ENCODE peak calls at places on chromosome 14, in four cellular contexts. One of them, this sample, is unnamed. For H3K27me3 and H3K9me3, the result is how much of the 10 kb centered on the place peaks cover.

GRCh38 chr14:92850492-92850891 is 56.4 kb downstream of the GOLGA5 start:
- DNase-seq in CD8-positive, alpha-beta memory T cell: no peak
- DNase-seq in thoracic aorta: no peak
- DNase-seq in NT2/D1: no peak
- DNase-seq in this sample: no peak

GRCh38 chr14:72553161-72553560 is 340.7 kb downstream of the DPF3 start:
- DNase-seq in CD8-positive, alpha-beta memory T cell: no peak
- DNase-seq in thoracic aorta: no peak
- DNase-seq in NT2/D1: no peak
- DNase-seq in this sample: no peak

GRCh38 chr14:94612174-94612573 is at the start of gene SERPINA3:
- DNase-seq in CD8-positive, alpha-beta memory T cell: no peak
- DNase-seq in thoracic aorta: no peak
- DNase-seq in NT2/D1: no peak
- DNase-seq in this sample: no peak

GRCh38 chr14:93725002-93725582 is 63.2 kb downstream of the PRIMA1 start:
- DNase-seq in CD8-positive, alpha-beta memory T cell: no peak
- DNase-seq in thoracic aorta: no peak
- DNase-seq in NT2/D1: no peak
- DNase-seq in this sample: no peak

GRCh38 chr14:21032326-21033154 is 2.1 kb downstream of the RNASE13 start:
- DNase-seq in CD8-positive, alpha-beta memory T cell: no peak
- DNase-seq in thoracic aorta: no peak
- DNase-seq in NT2/D1: no peak
- DNase-seq in this sample: no peak

GRCh38 chr14:91778217-91778616 is 46.3 kb upstream of the CATSPERB start:
- DNase-seq in CD8-positive, alpha-beta memory T cell: no peak
- DNase-seq in thoracic aorta: no peak
- DNase-seq in NT2/D1: no peak
- DNase-seq in this sample: no peak

GRCh38 chr14:68424443-68425172 is 368.3 kb downstream of the ZFP36L1 start:
- DNase-seq in CD8-positive, alpha-beta memory T cell: no peak
- DNase-seq in thoracic aorta: no peak
- DNase-seq in NT2/D1: peak
- DNase-seq in this sample: no peak

GRCh38 chr14:75658957-75659356 is 1.7 kb downstream of the ERG28 start:
- DNase-seq in CD8-positive, alpha-beta memory T cell: no peak
- DNase-seq in thoracic aorta: no peak
- DNase-seq in NT2/D1: no peak
- DNase-seq in this sample: no peak

GRCh38 chr14:75514673-75515630 is 7.3 kb upstream of the BATF start:
- DNase-seq in CD8-positive, alpha-beta memory T cell: peak
- DNase-seq in thoracic aorta: no peak
- DNase-seq in NT2/D1: no peak
- DNase-seq in this sample: no peak

GRCh38 chr14:92489394-92490238 is 24.0 kb upstream of the RIN3 start:
- DNase-seq in CD8-positive, alpha-beta memory T cell: no peak
- DNase-seq in thoracic aorta: no peak
- DNase-seq in NT2/D1: no peak
- DNase-seq in this sample: no peak

GRCh38 chr14:102479777-102480176 is 29.8 kb downstream of the ANKRD9 start:
- DNase-seq in CD8-positive, alpha-beta memory T cell: no peak
- DNase-seq in thoracic aorta: no peak
- DNase-seq in NT2/D1: no peak
- DNase-seq in this sample: no peak

GRCh38 chr14:68474741-68475140 is 318.1 kb downstream of the ZFP36L1 start:
- DNase-seq in CD8-positive, alpha-beta memory T cell: no peak
- DNase-seq in thoracic aorta: no peak
- DNase-seq in NT2/D1: no peak
- DNase-seq in this sample: no peak

GRCh38 chr14:102737402-102738372 is 39.6 kb upstream of the TRAF3 start:
- DNase-seq in CD8-positive, alpha-beta memory T cell: no peak
- DNase-seq in thoracic aorta: no peak
- DNase-seq in NT2/D1: no peak
- DNase-seq in this sample: no peak

GRCh38 chr14:41000350-41000749 is 606.3 kb upstream of the LRFN5 start:
- DNase-seq in CD8-positive, alpha-beta memory T cell: no peak
- DNase-seq in thoracic aorta: no peak
- DNase-seq in NT2/D1: no peak
- DNase-seq in this sample: no peak

GRCh38 chr14:23559010-23559920 is 3.2 kb downstream of the THTPA start:
- DNase-seq in CD8-positive, alpha-beta memory T cell: peak
- DNase-seq in thoracic aorta: no peak
- DNase-seq in NT2/D1: no peak
- DNase-seq in this sample: peak

GRCh38 chr14:41457393-41457792 is 149.3 kb upstream of the LRFN5 start:
- DNase-seq in CD8-positive, alpha-beta memory T cell: no peak
- DNase-seq in thoracic aorta: no peak
- DNase-seq in NT2/D1: no peak
- DNase-seq in this sample: no peak

GRCh38 chr14:43449291-43449690 is 1057.8 kb downstream of the FSCB start:
- DNase-seq in CD8-positive, alpha-beta memory T cell: no peak
- DNase-seq in thoracic aorta: no peak
- DNase-seq in NT2/D1: no peak
- DNase-seq in this sample: no peak

GRCh38 chr14:88476375-88476774 is 78.4 kb downstream of the PTPN21 start:
- DNase-seq in CD8-positive, alpha-beta memory T cell: no peak
- DNase-seq in thoracic aorta: no peak
- DNase-seq in NT2/D1: no peak
- DNase-seq in this sample: no peak

GRCh38 chr14:72433511-72433910 is 460.4 kb downstream of the DPF3 start:
- DNase-seq in CD8-positive, alpha-beta memory T cell: no peak
- DNase-seq in thoracic aorta: no peak
- DNase-seq in NT2/D1: no peak
- DNase-seq in this sample: no peak

GRCh38 chr14:20714593-20715250 is 26.2 kb downstream of the ANG start:
- DNase-seq in CD8-positive, alpha-beta memory T cell: no peak
- DNase-seq in thoracic aorta: peak
- DNase-seq in NT2/D1: no peak
- DNase-seq in this sample: peak

GRCh38 chr14:94062344-94062904 is 18.6 kb downstream of the DDX24 start:
- DNase-seq in CD8-positive, alpha-beta memory T cell: no peak
- DNase-seq in thoracic aorta: no peak
- DNase-seq in NT2/D1: no peak
- DNase-seq in this sample: no peak

GRCh38 chr14:92470215-92470614 is 43.4 kb upstream of the RIN3 start:
- DNase-seq in CD8-positive, alpha-beta memory T cell: no peak
- DNase-seq in thoracic aorta: no peak
- DNase-seq in NT2/D1: no peak
- DNase-seq in this sample: no peak

GRCh38 chr14:99259327-99259726 is 12.7 kb downstream of the BCL11B start:
- DNase-seq in CD8-positive, alpha-beta memory T cell: peak
- DNase-seq in thoracic aorta: no peak
- DNase-seq in NT2/D1: no peak
- DNase-seq in this sample: no peak
- H3K4me3 ChIP-seq in CD8-positive, alpha-beta memory T cell: peak
- H3K4me3 ChIP-seq in thoracic aorta: no peak
- H3K4me3 ChIP-seq in NT2/D1: no peak
- H3K4me3 ChIP-seq in this sample: no peak

GRCh38 chr14:80465541-80466220 is 254.4 kb upstream of the DIO2 start:
- DNase-seq in CD8-positive, alpha-beta memory T cell: no peak
- DNase-seq in thoracic aorta: no peak
- DNase-seq in NT2/D1: no peak
- DNase-seq in this sample: no peak

GRCh38 chr14:80468331-80469122 is 257.2 kb upstream of the DIO2 start:
- DNase-seq in CD8-positive, alpha-beta memory T cell: no peak
- DNase-seq in thoracic aorta: no peak
- DNase-seq in NT2/D1: no peak
- DNase-seq in this sample: no peak

GRCh38 chr14:80464531-80465149 is 253.3 kb upstream of the DIO2 start:
- DNase-seq in CD8-positive, alpha-beta memory T cell: no peak
- DNase-seq in thoracic aorta: no peak
- DNase-seq in NT2/D1: peak
- DNase-seq in this sample: no peak
- H3K27me3 ChIP-seq in CD8-positive, alpha-beta memory T cell: under half
- H3K27me3 ChIP-seq in thoracic aorta: under half
- H3K27me3 ChIP-seq in NT2/D1: under half
- H3K27me3 ChIP-seq in this sample: under half

GRCh38 chr14:38469156-38469555 is 213.3 kb upstream of the CLEC14A start:
- DNase-seq in CD8-positive, alpha-beta memory T cell: no peak
- DNase-seq in thoracic aorta: no peak
- DNase-seq in NT2/D1: no peak
- DNase-seq in this sample: peak
- H3K9me3 ChIP-seq in CD8-positive, alpha-beta memory T cell: under half
- H3K9me3 ChIP-seq in thoracic aorta: under half
- H3K9me3 ChIP-seq in NT2/D1: under half
- H3K9me3 ChIP-seq in this sample: under half

GRCh38 chr14:29928342-29928640 is 644 bp upstream of the PRKD1 start:
- DNase-seq in CD8-positive, alpha-beta memory T cell: no peak
- DNase-seq in thoracic aorta: no peak
- DNase-seq in NT2/D1: no peak
- DNase-seq in this sample: no peak
- H3K4me3 ChIP-seq in CD8-positive, alpha-beta memory T cell: no peak
- H3K4me3 ChIP-seq in thoracic aorta: peak
- H3K4me3 ChIP-seq in NT2/D1: peak
- H3K4me3 ChIP-seq in this sample: peak

DNA sequence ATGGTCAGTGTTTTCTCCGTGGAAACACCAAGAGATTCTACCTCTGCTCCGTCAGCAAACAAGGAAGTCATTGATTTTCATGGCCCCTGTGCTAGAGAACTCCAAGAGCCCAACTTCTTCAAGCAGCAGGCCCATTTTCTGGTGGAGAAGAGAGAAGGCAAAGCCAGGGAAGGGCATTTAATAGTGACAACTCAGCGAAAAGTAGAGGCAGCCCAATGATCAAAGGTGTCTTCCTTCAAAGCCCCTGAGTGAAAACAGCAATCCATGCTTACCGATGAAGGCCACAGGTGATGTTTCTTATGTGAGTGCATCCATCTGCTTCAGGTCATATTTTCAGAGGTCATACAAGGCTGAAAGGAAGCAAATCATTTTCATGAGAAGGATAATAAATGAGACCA is 77.3 kb downstream of the VCPKMT start:
- DNase-seq in CD8-positive, alpha-beta memory T cell: no peak
- DNase-seq in thoracic aorta: no peak
- DNase-seq in NT2/D1: no peak
- DNase-seq in this sample: no peak
- H3K27me3 ChIP-seq in CD8-positive, alpha-beta memory T cell: under half
- H3K27me3 ChIP-seq in thoracic aorta: under half
- H3K27me3 ChIP-seq in NT2/D1: under half
- H3K27me3 ChIP-seq in this sample: under half

DNA sequence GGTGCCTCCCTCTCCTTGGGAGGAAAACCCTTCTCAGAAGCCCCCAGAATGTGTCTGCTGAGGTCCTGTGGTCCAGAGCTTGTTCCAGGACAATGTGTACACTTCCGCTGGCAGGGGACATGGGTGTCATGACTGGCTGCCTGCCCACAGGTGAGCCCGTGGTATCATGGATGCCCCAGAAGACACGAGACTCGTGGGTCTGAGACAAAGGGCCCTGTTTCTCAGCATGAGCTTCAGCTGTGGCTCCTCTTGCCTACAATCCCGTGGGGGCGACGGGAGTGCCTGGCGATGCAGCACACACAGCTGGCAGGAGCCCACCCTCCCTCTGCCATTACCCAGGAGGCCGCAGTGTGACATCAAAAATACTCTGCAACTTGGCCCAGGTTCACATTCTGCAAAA is 7.0 kb downstream of the TMEM121 start:
- DNase-seq in CD8-positive, alpha-beta memory T cell: no peak
- DNase-seq in thoracic aorta: no peak
- DNase-seq in NT2/D1: no peak
- DNase-seq in this sample: no peak
- H3K9me3 ChIP-seq in CD8-positive, alpha-beta memory T cell: under half
- H3K9me3 ChIP-seq in thoracic aorta: under half
- H3K9me3 ChIP-seq in NT2/D1: under half
- H3K9me3 ChIP-seq in this sample: under half

DNA sequence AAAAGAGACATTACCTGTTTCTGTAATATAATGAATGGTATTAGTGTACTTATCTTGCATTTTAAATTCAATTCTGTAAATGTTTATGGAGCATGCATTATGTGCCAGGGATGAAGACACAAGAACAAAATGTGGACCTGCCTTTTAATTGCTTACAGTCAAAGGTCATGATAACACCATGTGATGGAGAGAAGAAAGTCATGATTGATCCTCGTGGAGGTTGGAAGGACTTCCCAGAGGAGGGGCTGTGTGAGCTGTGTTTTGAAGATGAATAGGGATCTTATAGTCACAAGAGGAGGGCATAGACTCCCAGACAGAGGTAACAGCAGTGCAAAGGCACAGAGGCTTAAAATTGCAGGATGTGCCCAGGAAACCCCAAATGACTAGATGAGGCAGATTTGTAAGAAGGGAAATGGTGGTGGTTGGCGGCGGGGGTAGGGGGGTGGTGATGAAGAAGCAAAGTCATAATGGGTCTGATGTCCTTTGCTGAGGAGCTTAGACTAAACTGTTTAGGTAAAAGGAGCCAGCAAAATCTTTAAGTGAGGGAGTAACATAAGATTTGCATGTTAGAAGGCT is 151.5 kb downstream of the PRKCH start:
- DNase-seq in CD8-positive, alpha-beta memory T cell: peak
- DNase-seq in thoracic aorta: no peak
- DNase-seq in NT2/D1: no peak
- DNase-seq in this sample: no peak
- H3K4me3 ChIP-seq in CD8-positive, alpha-beta memory T cell: peak
- H3K4me3 ChIP-seq in thoracic aorta: no peak
- H3K4me3 ChIP-seq in NT2/D1: no peak
- H3K4me3 ChIP-seq in this sample: no peak

DNA sequence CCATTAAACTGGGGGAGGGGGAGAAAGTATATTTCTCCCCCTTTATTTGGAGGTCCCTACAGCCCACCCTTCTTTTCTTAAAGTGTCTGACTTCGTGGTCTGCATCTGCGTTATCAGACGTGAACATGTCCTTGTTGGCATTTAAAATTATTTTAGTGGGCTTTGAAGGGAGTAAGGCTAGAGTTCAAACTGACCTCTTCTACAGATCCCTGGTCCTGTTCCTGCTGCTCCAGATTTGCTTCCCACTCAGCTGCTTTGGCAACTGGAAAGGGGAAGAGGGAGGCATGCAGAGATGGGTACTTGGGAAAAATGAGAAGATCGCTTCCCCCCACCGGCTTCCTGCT is 611 bp upstream of the SIX6 start:
- DNase-seq in CD8-positive, alpha-beta memory T cell: no peak
- DNase-seq in thoracic aorta: no peak
- DNase-seq in NT2/D1: no peak
- DNase-seq in this sample: no peak
- H3K27me3 ChIP-seq in CD8-positive, alpha-beta memory T cell: half or more
- H3K27me3 ChIP-seq in thoracic aorta: under half
- H3K27me3 ChIP-seq in NT2/D1: half or more
- H3K27me3 ChIP-seq in this sample: half or more

GRCh38 chr14:37329189-37330001 is 131.7 kb downstream of the MIPOL1 start:
- DNase-seq in CD8-positive, alpha-beta memory T cell: no peak
- DNase-seq in thoracic aorta: no peak
- DNase-seq in NT2/D1: no peak
- DNase-seq in this sample: no peak
- H3K9me3 ChIP-seq in CD8-positive, alpha-beta memory T cell: under half
- H3K9me3 ChIP-seq in thoracic aorta: under half
- H3K9me3 ChIP-seq in NT2/D1: under half
- H3K9me3 ChIP-seq in this sample: under half

This sample was measured in AG04450.